ENCODE peak calls at places on chromosomes 11 and 22, in eight cellular contexts. R is germinal center; U is GDM1; G is upper lobe of right lung; Q is stimulated activated effector memory CD8-positive, alpha-beta T cell treated with anti-CD3 and anti-CD28 coated beads, Interleukin-12 subunit alpha, Interleukin-12 subunit beta, amount 100 ng/mL, for 72 hours; F is brain pericyte; X is RCC 7860; Y is NCI-H1694. H is an unnamed sample.
A peak's percentile ranks its signal among the peaks of the same experiment; 100 is the strongest.

GRCh38 chr11:132093861-132094260 is 723.4 kb downstream of the NTM start:
- DNase-seq in R (no peak), G (no peak), Y (no peak), U (peak; percentile 60), Q (no peak), X (no peak), F (no peak), H (no peak)

GRCh38 chr11:123775274-123775673 is 21.0 kb upstream of the OR6X1 start:
- DNase-seq in Y (no peak), R (no peak), G (no peak), Q (no peak), X (no peak), F (no peak), U (no peak), H (no peak)

GRCh38 chr22:37764622-37765021 is 43.1 kb upstream of the GCAT start:
- DNase-seq in U (no peak), Y (peak; percentile 7), G (no peak), F (no peak), Q (no peak), X (no peak), R (no peak), H (no peak)

GRCh38 chr22:24893341-24894070 is 53.0 kb downstream of the LHFPL7 start:
- DNase-seq in R (no peak), Y (no peak), X (no peak), F (no peak), Q (no peak), U (no peak), G (no peak), H (no peak)

GRCh38 chr22:27825174-27825573 is 23.6 kb upstream of the MN1 start:
- DNase-seq in F (no peak), G (no peak), X (no peak), Y (no peak), U (no peak), R (no peak), Q (no peak), H (no peak)

GRCh38 chr11:95556011-95556341 is 233.6 kb downstream of the FAM76B start:
- DNase-seq in Q (no peak), R (no peak), X (no peak), G (no peak), F (no peak), U (no peak), Y (no peak), H (no peak)

GRCh38 chr11:135023499-135023898 is 611.5 kb upstream of the B3GAT1 start:
- DNase-seq in X (no peak), U (no peak), F (no peak), G (no peak), R (no peak), Q (no peak), Y (no peak), H (no peak)

GRCh38 chr22:35674335-35674734 is 26.1 kb downstream of the APOL6 start:
- DNase-seq in R (no peak), F (no peak), U (no peak), X (no peak), G (no peak), Y (no peak), Q (no peak), H (no peak)

GRCh38 chr11:31802990-31803812 is 7.9 kb downstream of the PAX6 start:
- DNase-seq in G (no peak), X (no peak), U (no peak), Y (no peak), R (no peak), Q (no peak), F (no peak), H (no peak)

GRCh38 chr11:113593698-113594308 is 112.3 kb downstream of the TMPRSS5 start:
- DNase-seq in X (peak; percentile 16), Y (no peak), R (no peak), U (no peak), F (no peak), G (no peak), Q (peak; percentile 26), H (no peak)

GRCh38 chr22:30694171-30694637 is 470 bp upstream of the OSBP2 start:
- DNase-seq in F (no peak), Q (peak; percentile 36), Y (peak; percentile 56), X (no peak), R (peak; percentile 42), U (no peak), G (peak; percentile 88), H (peak; percentile 40)

GRCh38 chr11:64339754-64340408 is at the start of gene CCDC88B:
- DNase-seq in U (peak; percentile 71), R (peak; percentile 94), G (peak; percentile 86), Y (no peak), X (no peak), Q (peak; percentile 63), F (no peak), H (peak; percentile 65)

GRCh38 chr11:26025680-26026079 is 306.2 kb upstream of the ANO3 start:
- DNase-seq in Y (no peak), X (no peak), U (no peak), R (no peak), G (no peak), Q (no peak), F (no peak), H (no peak)